ENCODE peak calls at places on chromosomes 7 and 10, in four cellular contexts. M is HCT116, E is HepG2, S is K562. X is an unnamed sample.
A peak's percentile ranks its signal among the peaks of the same experiment; 100 is the strongest.

GRCh38 chr7:98133181-98133580 is 26.5 kb downstream of the LMTK2 start:
- DNase-seq in M (no peak), S (peak; percentile 75), E (no peak), X (no peak)

GRCh38 chr10:72274730-72275350 is 1.1 kb downstream of the DDIT4 start:
- DNase-seq in M (no peak), S (peak; percentile 58), E (no peak), X (no peak)

GRCh38 chr10:6729967-6730366 is 149.9 kb upstream of the PRKCQ start:
- DNase-seq in S (no peak), E (no peak), M (no peak), X (no peak)

GRCh38 chr7:114997487-114998404 is 75.9 kb downstream of the MDFIC start:
- DNase-seq in E (no peak), M (no peak), S (no peak), X (no peak)

GRCh38 chr10:101773923-101774588 is 1.9 kb downstream of the FGF8 start:
- DNase-seq in S (no peak), M (no peak), E (no peak), X (no peak)

GRCh38 chr7:23759556-23760391 is 49.8 kb downstream of the STK31 start:
- DNase-seq in M (peak; percentile 51), E (no peak), S (no peak), X (peak; percentile 66)

GRCh38 chr10:122878799-122879338 is 512 bp downstream of the FAM24B start:
- DNase-seq in M (no peak), E (peak; percentile 25), S (no peak), X (no peak)

GRCh38 chr7:47801423-47801822 is 146.8 kb downstream of the PKD1L1 start:
- DNase-seq in E (no peak), M (no peak), S (no peak), X (no peak)

GRCh38 chr10:130921461-130921860 is 390.1 kb downstream of the TCERG1L start:
- DNase-seq in S (no peak), E (no peak), M (no peak), X (no peak)

GRCh38 chr7:5375925-5376324 is 47.7 kb downstream of the TNRC18 start:
- DNase-seq in S (no peak), E (no peak), M (no peak), X (no peak)

GRCh38 chr7:98294798-98295382 is 13.4 kb downstream of the BRI3 start:
- DNase-seq in E (peak; percentile 35), M (peak; percentile 41), S (peak; percentile 87), X (no peak)

GRCh38 chr10:113062977-113063967 is 113.2 kb downstream of the TCF7L2 start:
- DNase-seq in E (no peak), S (peak; percentile 77), M (no peak), X (no peak)

GRCh38 chr7:40945788-40946187 is 757.1 kb downstream of the INHBA start:
- DNase-seq in E (no peak), S (no peak), M (no peak), X (no peak)

GRCh38 chr10:124125305-124126116 is 32.1 kb upstream of the CHST15 start:
- DNase-seq in M (peak; percentile 29), E (peak; percentile 25), S (no peak), X (no peak)

GRCh38 chr10:12852732-12853131 is 148.8 kb downstream of the CCDC3 start:
- DNase-seq in E (no peak), M (no peak), S (no peak), X (no peak)

GRCh38 chr7:86818903-86819302 is 175.2 kb downstream of the GRM3 start:
- DNase-seq in E (no peak), S (no peak), M (no peak), X (no peak)

GRCh38 chr10:103192451-103193106 is 493 bp downstream of the NT5C2 start:
- DNase-seq in M (peak; percentile 55), S (peak; percentile 41), E (peak; percentile 72), X (no peak)

GRCh38 chr7:135342887-135343286 is 109.2 kb downstream of the STRA8 start:
- DNase-seq in M (no peak), E (no peak), S (no peak), X (no peak)

GRCh38 chr7:31126976-31127375 is 74.9 kb downstream of the ADCYAP1R1 start:
- DNase-seq in M (no peak), S (no peak), E (no peak), X (no peak)

GRCh38 chr7:149686001-149686400 is 87.4 kb downstream of the ZNF467 start:
- DNase-seq in M (no peak), S (no peak), E (no peak), X (no peak)

GRCh38 chr7:44515595-44516268 is 25.3 kb upstream of the NUDCD3 start:
- DNase-seq in E (no peak), M (no peak), S (no peak), X (no peak)

GRCh38 chr7:129363-130221 is 62.8 kb upstream of the FAM20C start:
- DNase-seq in M (no peak), S (no peak), E (no peak), X (no peak)

GRCh38 chr7:155713382-155713781 is 68.9 kb downstream of the RBM33 start:
- DNase-seq in M (no peak), E (no peak), S (no peak), X (no peak)

GRCh38 chr10:78974409-78975317 is 94.1 kb upstream of the ZMIZ1 start:
- DNase-seq in E (peak; percentile 76), M (peak; percentile 47), S (peak; percentile 81), X (peak; percentile 68)

GRCh38 chr10:92177546-92177945 is 113.3 kb downstream of the CPEB3 start:
- DNase-seq in E (no peak), S (no peak), M (no peak), X (no peak)

GRCh38 chr10:380313-380955 is 245.2 kb downstream of the ZMYND11 start:
- DNase-seq in S (no peak), E (no peak), M (no peak), X (no peak)

GRCh38 chr10:70528726-70529362 is 50.3 kb downstream of the PALD1 start:
- DNase-seq in S (peak; percentile 81), M (peak; percentile 34), E (peak; percentile 34), X (no peak)

GRCh38 chr7:5690931-5691461 is 90.5 kb downstream of the RNF216 start:
- DNase-seq in S (no peak), E (no peak), M (no peak), X (no peak)

GRCh38 chr7:92584953-92585352 is 5.2 kb downstream of the FAM133B start:
- DNase-seq in E (peak; percentile 42), S (peak; percentile 41), M (no peak), X (no peak)

GRCh38 chr7:133434246-133434865 is 181.5 kb downstream of the EXOC4 start:
- DNase-seq in E (peak; percentile 24), S (peak; percentile 46), M (no peak), X (no peak)

GRCh38 chr7:139730746-139731612 is 46.8 kb downstream of the HIPK2 start:
- DNase-seq in E (no peak), M (no peak), S (no peak), X (no peak)

GRCh38 chr7:80134536-80135305 is at the start of gene GNAI1:
- DNase-seq in S (no peak), E (peak; percentile 27), M (peak; percentile 60), X (no peak)
- TF ChIP-seq REST in S (no peak), E (no peak), M (no peak), X (no peak)

GRCh38 chr7:137462847-137463246 is 119.3 kb upstream of the PTN start:
- DNase-seq in M (no peak), E (no peak), S (no peak), X (no peak)

GRCh38 chr7:137458399-137458798 is 114.9 kb upstream of the PTN start:
- DNase-seq in E (no peak), S (no peak), M (no peak), X (no peak)

GRCh38 chr7:137462074-137462715 is 118.7 kb upstream of the PTN start:
- DNase-seq in E (no peak), S (no peak), M (no peak), X (no peak)
- H3K36me3 ChIP-seq in E (no peaks in the 10 kb centered on the region), S (no peaks in the 10 kb centered on the region), M (no peaks in the 10 kb centered on the region), X (no peaks in the 10 kb centered on the region)

GRCh38 chr7:3404490-3404889 is 103.4 kb downstream of the SDK1 start:
- DNase-seq in E (no peak), M (no peak), S (no peak), X (no peak)
- TF ChIP-seq TCF7L2 in E (no peak), M (no peak), S (no peak), X (no peak)

GRCh38 chr10:80509108-80509402 is 28.6 kb upstream of the SH2D4B start:
- DNase-seq in M (no peak), E (no peak), S (no peak), X (no peak)

GRCh38 chr10:80507484-80507880 is 30.2 kb upstream of the SH2D4B start:
- DNase-seq in S (no peak), M (no peak), E (no peak), X (no peak)

GRCh38 chr10:80506836-80507483 is 30.7 kb upstream of the SH2D4B start:
- DNase-seq in E (no peak), S (no peak), M (no peak), X (no peak)

GRCh38 chr10:80511984-80512634 is 25.6 kb upstream of the SH2D4B start:
- DNase-seq in M (no peak), E (no peak), S (no peak), X (no peak)

DNA sequence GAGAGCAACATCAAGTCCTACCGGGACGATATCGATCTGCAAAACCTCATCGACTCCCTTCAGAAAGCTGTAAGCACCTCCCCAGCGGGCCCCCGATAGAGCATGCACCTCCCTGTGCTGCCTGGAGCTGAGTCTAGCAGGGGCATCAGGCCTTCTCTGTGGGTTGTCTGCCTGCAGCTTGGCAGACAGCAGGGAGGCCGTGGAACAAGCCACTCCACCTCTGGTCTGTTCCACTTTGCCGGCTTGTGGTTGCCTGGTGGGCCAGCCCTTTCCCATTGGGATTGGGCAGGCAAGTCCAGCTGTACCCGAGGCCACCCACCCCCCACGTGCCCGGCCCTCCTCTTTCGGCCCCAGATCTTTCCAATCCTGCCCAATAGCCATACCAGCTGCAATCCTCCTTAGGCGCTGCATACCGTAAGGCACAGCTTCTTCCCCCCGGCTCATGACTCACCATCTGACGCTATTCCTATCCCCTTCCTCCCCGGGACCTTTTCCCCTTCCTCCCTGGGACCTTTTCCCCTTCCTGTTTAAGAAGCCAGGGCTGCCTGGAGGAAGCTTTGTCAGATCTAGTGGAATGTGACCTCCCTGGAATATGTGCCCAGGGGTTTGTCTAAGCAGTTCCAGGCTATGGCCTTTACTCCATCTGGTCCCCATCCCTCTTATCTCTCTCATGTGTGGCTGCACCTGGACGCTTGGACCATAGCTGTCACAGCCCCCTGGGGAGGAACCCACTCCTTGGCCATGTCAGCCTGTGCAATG is 28.1 kb upstream of the SH2D4B start:
- DNase-seq in M (no peak), E (no peak), S (no peak), X (no peak)
- TF ChIP-seq REST in M (no peak), E (no peak), S (no peak), X (no peak)

DNA sequence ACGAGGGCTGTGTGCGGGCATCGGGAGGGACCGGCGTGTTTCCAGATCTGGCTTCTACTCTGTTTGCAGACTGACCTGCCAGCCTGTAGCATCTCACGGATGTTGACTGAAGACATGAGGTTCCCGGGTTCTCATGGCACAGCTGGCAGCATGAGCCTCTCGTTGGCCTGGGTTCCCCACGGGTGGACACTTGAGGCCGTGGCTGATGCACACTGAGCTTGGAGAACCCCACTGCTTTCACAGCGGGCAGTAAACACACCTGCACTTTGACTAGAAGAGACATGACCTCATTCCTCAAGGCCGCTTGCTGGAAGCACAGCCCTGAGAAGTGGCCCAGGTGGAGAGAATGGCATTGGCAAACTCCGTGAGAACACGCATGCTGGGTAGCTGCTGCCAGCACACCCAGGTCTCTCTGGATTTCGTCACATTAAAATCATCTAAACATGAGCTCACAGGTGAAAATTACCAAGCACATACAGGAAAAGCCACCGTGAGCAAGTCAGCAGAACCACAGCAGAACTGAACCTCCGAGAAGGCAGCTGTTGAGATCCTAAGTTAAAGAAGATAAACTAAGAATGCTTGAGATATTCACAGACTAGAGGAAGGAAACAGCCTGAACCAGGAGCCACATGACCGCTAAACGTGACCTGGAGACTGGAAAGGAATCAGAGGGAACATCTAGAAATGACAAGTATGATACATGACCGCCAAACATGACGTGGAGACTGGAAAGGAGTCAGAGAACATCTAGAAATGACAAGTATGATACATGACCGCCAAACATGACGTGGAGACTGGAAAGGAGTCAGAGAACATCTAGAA is 32.5 kb downstream of the BNIP3 start:
- DNase-seq in M (no peak), S (no peak), E (no peak), X (no peak)
- H3K36me3 ChIP-seq in M (peaks cover 3% of the 10 kb centered on the region), S (peaks cover 75% of the 10 kb centered on the region), E (peaks cover 73% of the 10 kb centered on the region), X (peaks cover 18% of the 10 kb centered on the region)

X was measured in Panc1.